ENCODE peak calls at places on chromosomes 1 and 21, in ten cellular contexts. One of them, this sample, is unnamed. For H3K4me1, the result is how much of the 10 kb centered on the place peaks cover.

GRCh38 chr1:181802466-181802865 is 259.0 kb downstream of the ZNF648 start:
- DNase-seq in heart left ventricle: no peak
- DNase-seq in psoas muscle: no peak
- DNase-seq in hepatocyte: no peak
- DNase-seq in lung: no peak
- DNase-seq in upper lobe of right lung: no peak
- DNase-seq in endothelial cell of umbilical vein: no peak
- DNase-seq in GM23248: no peak
- DNase-seq in aorta: no peak
- DNase-seq in mucosa of descending colon: no peak
- DNase-seq in this sample: no peak

GRCh38 chr1:32349211-32349708 is 13.0 kb downstream of the FAM229A start:
- DNase-seq in endothelial cell of umbilical vein: peak
- DNase-seq in mucosa of descending colon: no peak
- DNase-seq in hepatocyte: no peak
- DNase-seq in aorta: peak
- DNase-seq in psoas muscle: peak
- DNase-seq in heart left ventricle: peak
- DNase-seq in upper lobe of right lung: peak
- DNase-seq in GM23248: no peak
- DNase-seq in lung: peak
- DNase-seq in this sample: no peak

GRCh38 chr1:28682840-28683239 is 14.3 kb downstream of the GMEB1 start:
- DNase-seq in lung: no peak
- DNase-seq in endothelial cell of umbilical vein: no peak
- DNase-seq in heart left ventricle: no peak
- DNase-seq in upper lobe of right lung: no peak
- DNase-seq in psoas muscle: no peak
- DNase-seq in hepatocyte: no peak
- DNase-seq in GM23248: no peak
- DNase-seq in mucosa of descending colon: no peak
- DNase-seq in aorta: no peak
- DNase-seq in this sample: no peak

GRCh38 chr21:30446969-30447368 is 6.9 kb downstream of the KRTAP15-1 start:
- DNase-seq in GM23248: no peak
- DNase-seq in mucosa of descending colon: no peak
- DNase-seq in hepatocyte: no peak
- DNase-seq in upper lobe of right lung: no peak
- DNase-seq in lung: no peak
- DNase-seq in aorta: no peak
- DNase-seq in endothelial cell of umbilical vein: no peak
- DNase-seq in psoas muscle: no peak
- DNase-seq in heart left ventricle: no peak
- DNase-seq in this sample: no peak

GRCh38 chr21:44962481-44962966 is 22.7 kb downstream of the SLX9 start:
- DNase-seq in hepatocyte: peak
- DNase-seq in GM23248: peak
- DNase-seq in endothelial cell of umbilical vein: peak
- DNase-seq in psoas muscle: no peak
- DNase-seq in lung: no peak
- DNase-seq in heart left ventricle: peak
- DNase-seq in aorta: peak
- DNase-seq in upper lobe of right lung: no peak
- DNase-seq in mucosa of descending colon: no peak
- DNase-seq in this sample: peak

GRCh38 chr1:22166439-22166838 is 23.5 kb upstream of the WNT4 start:
- DNase-seq in mucosa of descending colon: no peak
- DNase-seq in endothelial cell of umbilical vein: no peak
- DNase-seq in GM23248: no peak
- DNase-seq in heart left ventricle: no peak
- DNase-seq in lung: no peak
- DNase-seq in upper lobe of right lung: no peak
- DNase-seq in psoas muscle: no peak
- DNase-seq in aorta: no peak
- DNase-seq in hepatocyte: no peak
- DNase-seq in this sample: no peak

GRCh38 chr21:45513003-45513706 is 29.1 kb downstream of the SLC19A1 start:
- DNase-seq in heart left ventricle: peak
- DNase-seq in endothelial cell of umbilical vein: no peak
- DNase-seq in mucosa of descending colon: peak
- DNase-seq in GM23248: no peak
- DNase-seq in aorta: peak
- DNase-seq in hepatocyte: no peak
- DNase-seq in psoas muscle: peak
- DNase-seq in upper lobe of right lung: peak
- DNase-seq in lung: peak
- DNase-seq in this sample: no peak

GRCh38 chr1:59128239-59128736 is 168.6 kb upstream of the FGGY start:
- DNase-seq in mucosa of descending colon: no peak
- DNase-seq in hepatocyte: no peak
- DNase-seq in lung: no peak
- DNase-seq in heart left ventricle: no peak
- DNase-seq in psoas muscle: no peak
- DNase-seq in upper lobe of right lung: no peak
- DNase-seq in GM23248: peak
- DNase-seq in aorta: no peak
- DNase-seq in endothelial cell of umbilical vein: peak
- DNase-seq in this sample: no peak

GRCh38 chr21:20302084-20302483 is 696.1 kb upstream of the NCAM2 start:
- DNase-seq in GM23248: no peak
- DNase-seq in mucosa of descending colon: no peak
- DNase-seq in psoas muscle: no peak
- DNase-seq in heart left ventricle: no peak
- DNase-seq in endothelial cell of umbilical vein: no peak
- DNase-seq in aorta: no peak
- DNase-seq in hepatocyte: no peak
- DNase-seq in upper lobe of right lung: no peak
- DNase-seq in lung: no peak
- DNase-seq in this sample: no peak

GRCh38 chr21:29372063-29372802 is 73.5 kb downstream of the BACH1 start:
- DNase-seq in psoas muscle: no peak
- DNase-seq in GM23248: peak
- DNase-seq in aorta: no peak
- DNase-seq in lung: peak
- DNase-seq in heart left ventricle: peak
- DNase-seq in upper lobe of right lung: no peak
- DNase-seq in endothelial cell of umbilical vein: peak
- DNase-seq in hepatocyte: peak
- DNase-seq in mucosa of descending colon: no peak
- DNase-seq in this sample: peak

GRCh38 chr1:169117014-169117413 is 10.5 kb downstream of the ATP1B1 start:
- DNase-seq in aorta: no peak
- DNase-seq in lung: no peak
- DNase-seq in upper lobe of right lung: no peak
- DNase-seq in mucosa of descending colon: no peak
- DNase-seq in GM23248: no peak
- DNase-seq in hepatocyte: no peak
- DNase-seq in psoas muscle: no peak
- DNase-seq in heart left ventricle: no peak
- DNase-seq in endothelial cell of umbilical vein: no peak
- DNase-seq in this sample: no peak

GRCh38 chr1:169115891-169116585 is 9.5 kb downstream of the ATP1B1 start:
- DNase-seq in mucosa of descending colon: peak
- DNase-seq in aorta: peak
- DNase-seq in endothelial cell of umbilical vein: no peak
- DNase-seq in upper lobe of right lung: peak
- DNase-seq in GM23248: no peak
- DNase-seq in hepatocyte: peak
- DNase-seq in heart left ventricle: peak
- DNase-seq in lung: peak
- DNase-seq in psoas muscle: peak
- DNase-seq in this sample: peak

GRCh38 chr1:169118227-169118626 is 11.7 kb downstream of the ATP1B1 start:
- DNase-seq in psoas muscle: no peak
- DNase-seq in mucosa of descending colon: no peak
- DNase-seq in endothelial cell of umbilical vein: no peak
- DNase-seq in hepatocyte: no peak
- DNase-seq in heart left ventricle: no peak
- DNase-seq in aorta: no peak
- DNase-seq in upper lobe of right lung: no peak
- DNase-seq in lung: no peak
- DNase-seq in GM23248: no peak
- DNase-seq in this sample: no peak

GRCh38 chr1:169119405-169119804 is 12.9 kb downstream of the ATP1B1 start:
- DNase-seq in mucosa of descending colon: no peak
- DNase-seq in lung: no peak
- DNase-seq in endothelial cell of umbilical vein: no peak
- DNase-seq in GM23248: peak
- DNase-seq in upper lobe of right lung: no peak
- DNase-seq in psoas muscle: no peak
- DNase-seq in aorta: no peak
- DNase-seq in hepatocyte: peak
- DNase-seq in heart left ventricle: no peak
- DNase-seq in this sample: peak

DNA sequence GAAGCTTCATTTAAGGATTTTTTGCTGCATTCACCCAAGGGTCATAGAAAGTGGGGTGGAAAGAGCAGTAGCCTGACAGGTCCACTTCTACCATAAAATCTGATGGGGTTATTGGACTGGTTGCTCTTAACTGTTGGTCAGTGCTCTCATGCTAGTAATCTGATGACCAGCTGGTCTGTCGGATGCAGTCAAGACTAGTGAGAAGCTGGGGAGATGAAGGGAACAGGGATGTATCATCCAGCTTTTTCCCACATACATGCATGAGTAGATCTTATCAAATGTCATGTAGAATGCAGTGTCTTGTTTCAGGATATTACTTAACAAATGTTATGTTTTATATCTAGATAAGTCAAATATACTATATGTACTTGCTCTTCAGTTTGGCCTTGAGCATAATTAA is 11.1 kb downstream of the ATP1B1 start:
- DNase-seq in aorta: no peak
- DNase-seq in hepatocyte: no peak
- DNase-seq in heart left ventricle: no peak
- DNase-seq in mucosa of descending colon: no peak
- DNase-seq in GM23248: no peak
- DNase-seq in upper lobe of right lung: no peak
- DNase-seq in lung: no peak
- DNase-seq in psoas muscle: no peak
- DNase-seq in endothelial cell of umbilical vein: no peak
- DNase-seq in this sample: no peak
- H3K4me1 ChIP-seq in aorta: under half
- H3K4me1 ChIP-seq in hepatocyte: half or more
- H3K4me1 ChIP-seq in heart left ventricle: under half
- H3K4me1 ChIP-seq in mucosa of descending colon: under half
- H3K4me1 ChIP-seq in GM23248: under half
- H3K4me1 ChIP-seq in upper lobe of right lung: under half
- H3K4me1 ChIP-seq in lung: under half
- H3K4me1 ChIP-seq in psoas muscle: half or more
- H3K4me1 ChIP-seq in endothelial cell of umbilical vein: under half
- H3K4me1 ChIP-seq in this sample: half or more

DNA sequence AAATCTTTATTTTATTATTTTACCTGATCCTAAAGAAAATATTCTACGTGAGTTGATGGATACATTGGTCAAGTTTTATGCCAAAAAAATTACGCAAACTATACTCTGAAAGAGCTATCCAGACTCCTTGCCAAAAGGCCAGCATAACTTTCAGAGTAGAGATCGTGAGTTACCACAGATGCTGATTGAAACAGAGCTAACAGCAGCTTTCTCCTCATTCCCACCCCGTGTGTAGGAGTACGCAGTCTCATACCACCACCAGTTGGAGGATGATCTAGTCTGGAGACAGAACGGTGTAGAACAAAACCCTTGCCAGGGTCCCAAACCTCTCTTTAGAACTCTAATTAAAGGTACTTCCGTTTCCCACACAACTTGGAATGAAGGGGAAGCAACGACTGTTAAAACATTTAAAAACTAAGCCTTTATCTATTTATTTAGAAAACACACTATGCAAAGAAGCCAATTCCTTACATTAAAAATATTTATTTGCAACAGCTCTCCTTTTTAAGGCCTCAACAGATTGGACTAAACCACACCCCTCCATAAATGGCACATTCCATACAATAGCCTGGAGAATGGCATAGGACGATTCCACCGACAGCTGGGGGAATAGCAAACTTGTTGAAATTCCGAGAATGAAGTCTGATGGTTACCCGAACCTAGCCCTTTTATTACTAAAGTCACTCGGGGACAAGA is 1.4 kb downstream of the NUCKS1 start:
- DNase-seq in psoas muscle: no peak
- DNase-seq in heart left ventricle: no peak
- DNase-seq in GM23248: peak
- DNase-seq in aorta: no peak
- DNase-seq in hepatocyte: peak
- DNase-seq in upper lobe of right lung: no peak
- DNase-seq in lung: no peak
- DNase-seq in mucosa of descending colon: no peak
- DNase-seq in endothelial cell of umbilical vein: no peak
- DNase-seq in this sample: no peak
- H3K4me1 ChIP-seq in psoas muscle: under half
- H3K4me1 ChIP-seq in heart left ventricle: under half
- H3K4me1 ChIP-seq in GM23248: under half
- H3K4me1 ChIP-seq in aorta: under half
- H3K4me1 ChIP-seq in hepatocyte: under half
- H3K4me1 ChIP-seq in upper lobe of right lung: under half
- H3K4me1 ChIP-seq in lung: under half
- H3K4me1 ChIP-seq in mucosa of descending colon: under half
- H3K4me1 ChIP-seq in endothelial cell of umbilical vein: under half
- H3K4me1 ChIP-seq in this sample: under half

GRCh38 chr1:18919174-18919905 is 17.0 kb upstream of the ALDH4A1 start:
- DNase-seq in GM23248: no peak
- DNase-seq in aorta: no peak
- DNase-seq in mucosa of descending colon: no peak
- DNase-seq in psoas muscle: no peak
- DNase-seq in heart left ventricle: no peak
- DNase-seq in hepatocyte: no peak
- DNase-seq in lung: no peak
- DNase-seq in endothelial cell of umbilical vein: no peak
- DNase-seq in upper lobe of right lung: no peak
- DNase-seq in this sample: no peak
- H3K4me1 ChIP-seq in GM23248: under half
- H3K4me1 ChIP-seq in aorta: under half
- H3K4me1 ChIP-seq in mucosa of descending colon: under half
- H3K4me1 ChIP-seq in psoas muscle: under half
- H3K4me1 ChIP-seq in heart left ventricle: under half
- H3K4me1 ChIP-seq in hepatocyte: under half
- H3K4me1 ChIP-seq in lung: under half
- H3K4me1 ChIP-seq in endothelial cell of umbilical vein: under half
- H3K4me1 ChIP-seq in upper lobe of right lung: under half
- H3K4me1 ChIP-seq in this sample: under half

DNA sequence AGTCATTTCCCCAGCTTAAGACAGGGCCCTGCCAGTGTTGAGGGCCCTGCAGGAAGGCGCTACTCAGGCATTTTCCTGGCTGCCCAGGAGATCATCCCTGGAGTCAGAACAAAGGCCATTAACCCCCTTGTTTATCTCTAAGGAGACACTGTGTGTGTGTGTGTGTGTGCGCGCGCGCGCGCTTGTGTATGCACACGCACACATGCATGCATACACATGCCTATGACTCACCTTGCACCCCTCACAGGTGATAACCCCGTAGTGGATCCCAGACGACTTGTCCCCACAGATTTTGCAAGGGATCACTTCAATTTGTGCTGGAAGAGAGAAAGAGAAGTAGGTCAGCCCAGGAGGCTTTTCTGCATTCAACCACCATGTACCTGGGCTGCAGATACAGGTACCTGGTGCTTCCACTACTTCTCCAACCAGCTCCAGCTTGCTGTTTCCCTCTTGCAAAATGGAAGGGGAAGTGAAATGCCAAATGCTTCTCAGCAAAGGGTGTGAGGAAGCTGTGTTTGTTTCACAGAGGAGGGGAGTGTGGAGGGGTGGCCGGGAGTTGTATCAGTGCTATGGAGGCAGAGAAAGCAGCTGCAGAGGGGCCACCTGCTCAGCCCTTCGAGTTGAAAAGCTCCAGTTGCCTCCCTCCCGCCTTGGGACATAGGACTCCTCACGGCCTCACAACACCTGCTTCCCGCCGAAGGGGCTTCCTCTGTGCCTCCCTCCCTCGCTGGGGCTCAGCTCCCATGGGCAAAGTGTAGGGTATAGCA is 11.9 kb upstream of the LINGO4 start:
- DNase-seq in hepatocyte: no peak
- DNase-seq in psoas muscle: no peak
- DNase-seq in mucosa of descending colon: no peak
- DNase-seq in endothelial cell of umbilical vein: no peak
- DNase-seq in GM23248: no peak
- DNase-seq in aorta: no peak
- DNase-seq in upper lobe of right lung: no peak
- DNase-seq in heart left ventricle: no peak
- DNase-seq in lung: no peak
- DNase-seq in this sample: no peak
- H3K4me1 ChIP-seq in hepatocyte: under half
- H3K4me1 ChIP-seq in psoas muscle: under half
- H3K4me1 ChIP-seq in mucosa of descending colon: under half
- H3K4me1 ChIP-seq in endothelial cell of umbilical vein: under half
- H3K4me1 ChIP-seq in GM23248: under half
- H3K4me1 ChIP-seq in aorta: under half
- H3K4me1 ChIP-seq in upper lobe of right lung: under half
- H3K4me1 ChIP-seq in heart left ventricle: under half
- H3K4me1 ChIP-seq in lung: under half
- H3K4me1 ChIP-seq in this sample: under half